ENCODE peak calls at places on chromosomes 1 and 21, in ten cellular contexts. One of them, this sample, is unnamed.

GRCh38 chr21:38527737-38528136 is 29.5 kb upstream of the ERG start:
- DNase-seq in K562: no peak
- DNase-seq in spleen: no peak
- DNase-seq in ovary: no peak
- DNase-seq in heart left ventricle: no peak
- DNase-seq in uterus: no peak
- DNase-seq in lower leg skin: no peak
- DNase-seq in IMR-90: no peak
- DNase-seq in HCT116: no peak
- DNase-seq in sigmoid colon: no peak
- DNase-seq in this sample: no peak

GRCh38 chr1:219066631-219067349 is 106.9 kb upstream of the LYPLAL1 start:
- DNase-seq in IMR-90: peak
- DNase-seq in ovary: no peak
- DNase-seq in lower leg skin: no peak
- DNase-seq in heart left ventricle: no peak
- DNase-seq in uterus: peak
- DNase-seq in spleen: no peak
- DNase-seq in K562: no peak
- DNase-seq in HCT116: peak
- DNase-seq in sigmoid colon: no peak
- DNase-seq in this sample: no peak

GRCh38 chr1:35655196-35655595 is 13.9 kb upstream of the PSMB2 start:
- DNase-seq in IMR-90: no peak
- DNase-seq in K562: no peak
- DNase-seq in heart left ventricle: no peak
- DNase-seq in HCT116: no peak
- DNase-seq in uterus: no peak
- DNase-seq in lower leg skin: peak
- DNase-seq in ovary: no peak
- DNase-seq in spleen: no peak
- DNase-seq in sigmoid colon: no peak
- DNase-seq in this sample: no peak

GRCh38 chr1:38029081-38029681 is 16.6 kb downstream of the UTP11 start:
- DNase-seq in sigmoid colon: peak
- DNase-seq in heart left ventricle: peak
- DNase-seq in HCT116: no peak
- DNase-seq in K562: peak
- DNase-seq in IMR-90: no peak
- DNase-seq in ovary: peak
- DNase-seq in spleen: no peak
- DNase-seq in lower leg skin: no peak
- DNase-seq in uterus: peak
- DNase-seq in this sample: peak

GRCh38 chr1:31502926-31503511 is 73.3 kb upstream of the TINAGL1 start:
- DNase-seq in HCT116: no peak
- DNase-seq in K562: no peak
- DNase-seq in sigmoid colon: no peak
- DNase-seq in heart left ventricle: no peak
- DNase-seq in lower leg skin: no peak
- DNase-seq in uterus: no peak
- DNase-seq in spleen: no peak
- DNase-seq in IMR-90: no peak
- DNase-seq in ovary: no peak
- DNase-seq in this sample: no peak

GRCh38 chr1:229781453-229781852 is 155.4 kb downstream of the URB2 start:
- DNase-seq in IMR-90: no peak
- DNase-seq in ovary: no peak
- DNase-seq in K562: no peak
- DNase-seq in lower leg skin: no peak
- DNase-seq in HCT116: peak
- DNase-seq in sigmoid colon: no peak
- DNase-seq in spleen: no peak
- DNase-seq in uterus: no peak
- DNase-seq in heart left ventricle: no peak
- DNase-seq in this sample: no peak

GRCh38 chr21:14722841-14723483 is 176.8 kb upstream of the SAMSN1 start:
- DNase-seq in IMR-90: no peak
- DNase-seq in uterus: no peak
- DNase-seq in spleen: no peak
- DNase-seq in lower leg skin: no peak
- DNase-seq in heart left ventricle: no peak
- DNase-seq in K562: no peak
- DNase-seq in HCT116: no peak
- DNase-seq in ovary: no peak
- DNase-seq in sigmoid colon: no peak
- DNase-seq in this sample: no peak

GRCh38 chr1:111628153-111628552 is 8.6 kb downstream of the RAP1A start:
- DNase-seq in K562: no peak
- DNase-seq in lower leg skin: no peak
- DNase-seq in uterus: no peak
- DNase-seq in spleen: no peak
- DNase-seq in heart left ventricle: no peak
- DNase-seq in ovary: no peak
- DNase-seq in sigmoid colon: no peak
- DNase-seq in IMR-90: no peak
- DNase-seq in HCT116: no peak
- DNase-seq in this sample: no peak

GRCh38 chr1:210635108-210635507 is 306.4 kb downstream of the HHAT start:
- DNase-seq in heart left ventricle: no peak
- DNase-seq in HCT116: no peak
- DNase-seq in lower leg skin: no peak
- DNase-seq in sigmoid colon: no peak
- DNase-seq in IMR-90: no peak
- DNase-seq in uterus: no peak
- DNase-seq in K562: no peak
- DNase-seq in ovary: no peak
- DNase-seq in spleen: no peak
- DNase-seq in this sample: no peak

GRCh38 chr1:236064674-236065508 is at the start of gene NID1:
- DNase-seq in spleen: peak
- DNase-seq in uterus: peak
- DNase-seq in ovary: peak
- DNase-seq in sigmoid colon: peak
- DNase-seq in HCT116: no peak
- DNase-seq in heart left ventricle: peak
- DNase-seq in K562: no peak
- DNase-seq in IMR-90: peak
- DNase-seq in lower leg skin: peak
- DNase-seq in this sample: peak

GRCh38 chr1:43978551-43979260 is at the start of gene B4GALT2:
- DNase-seq in sigmoid colon: no peak
- DNase-seq in spleen: peak
- DNase-seq in heart left ventricle: peak
- DNase-seq in uterus: peak
- DNase-seq in ovary: peak
- DNase-seq in HCT116: no peak
- DNase-seq in IMR-90: no peak
- DNase-seq in K562: peak
- DNase-seq in lower leg skin: no peak
- DNase-seq in this sample: peak

GRCh38 chr1:245298781-245299180 is 144.0 kb downstream of the KIF26B start:
- DNase-seq in uterus: no peak
- DNase-seq in IMR-90: no peak
- DNase-seq in spleen: no peak
- DNase-seq in HCT116: no peak
- DNase-seq in heart left ventricle: no peak
- DNase-seq in ovary: no peak
- DNase-seq in sigmoid colon: no peak
- DNase-seq in lower leg skin: no peak
- DNase-seq in K562: no peak
- DNase-seq in this sample: no peak

GRCh38 chr1:83499998-83500397 is 498.9 kb downstream of the TTLL7 start:
- DNase-seq in ovary: no peak
- DNase-seq in lower leg skin: no peak
- DNase-seq in spleen: no peak
- DNase-seq in IMR-90: no peak
- DNase-seq in uterus: no peak
- DNase-seq in K562: no peak
- DNase-seq in HCT116: no peak
- DNase-seq in heart left ventricle: no peak
- DNase-seq in sigmoid colon: no peak
- DNase-seq in this sample: no peak

GRCh38 chr1:31732343-31732742 is 28.5 kb upstream of the COL16A1 start:
- DNase-seq in lower leg skin: no peak
- DNase-seq in K562: no peak
- DNase-seq in uterus: no peak
- DNase-seq in HCT116: no peak
- DNase-seq in ovary: no peak
- DNase-seq in spleen: no peak
- DNase-seq in sigmoid colon: no peak
- DNase-seq in IMR-90: no peak
- DNase-seq in heart left ventricle: no peak
- DNase-seq in this sample: no peak

GRCh38 chr1:232571523-232571922 is 58.4 kb downstream of the SIPA1L2 start:
- DNase-seq in K562: no peak
- DNase-seq in IMR-90: peak
- DNase-seq in sigmoid colon: no peak
- DNase-seq in uterus: no peak
- DNase-seq in HCT116: no peak
- DNase-seq in ovary: no peak
- DNase-seq in spleen: no peak
- DNase-seq in heart left ventricle: no peak
- DNase-seq in lower leg skin: no peak
- DNase-seq in this sample: no peak

GRCh38 chr1:109425902-109426277 is 358 bp downstream of the PSMA5 start:
- DNase-seq in HCT116: no peak
- DNase-seq in lower leg skin: no peak
- DNase-seq in ovary: no peak
- DNase-seq in uterus: no peak
- DNase-seq in K562: no peak
- DNase-seq in heart left ventricle: peak
- DNase-seq in spleen: no peak
- DNase-seq in sigmoid colon: peak
- DNase-seq in IMR-90: peak
- DNase-seq in this sample: peak

GRCh38 chr1:199742547-199742946 is 285.0 kb upstream of the NR5A2 start:
- DNase-seq in HCT116: peak
- DNase-seq in lower leg skin: no peak
- DNase-seq in spleen: no peak
- DNase-seq in heart left ventricle: no peak
- DNase-seq in K562: no peak
- DNase-seq in sigmoid colon: no peak
- DNase-seq in IMR-90: peak
- DNase-seq in ovary: no peak
- DNase-seq in uterus: no peak
- DNase-seq in this sample: peak

GRCh38 chr1:107830546-107830945 is 134.4 kb downstream of the VAV3 start:
- DNase-seq in heart left ventricle: no peak
- DNase-seq in lower leg skin: no peak
- DNase-seq in IMR-90: no peak
- DNase-seq in K562: no peak
- DNase-seq in uterus: no peak
- DNase-seq in spleen: no peak
- DNase-seq in sigmoid colon: no peak
- DNase-seq in HCT116: no peak
- DNase-seq in ovary: no peak
- DNase-seq in this sample: no peak

GRCh38 chr1:198373376-198373775 is 167.1 kb downstream of the ATP6V1G3 start:
- DNase-seq in heart left ventricle: no peak
- DNase-seq in K562: no peak
- DNase-seq in ovary: no peak
- DNase-seq in uterus: no peak
- DNase-seq in HCT116: no peak
- DNase-seq in spleen: no peak
- DNase-seq in IMR-90: peak
- DNase-seq in sigmoid colon: no peak
- DNase-seq in lower leg skin: no peak
- DNase-seq in this sample: no peak

GRCh38 chr1:69315416-69315815 is 252.3 kb upstream of the LRRC7 start:
- DNase-seq in sigmoid colon: no peak
- DNase-seq in K562: no peak
- DNase-seq in uterus: no peak
- DNase-seq in ovary: no peak
- DNase-seq in lower leg skin: peak
- DNase-seq in heart left ventricle: no peak
- DNase-seq in spleen: no peak
- DNase-seq in IMR-90: no peak
- DNase-seq in HCT116: no peak
- DNase-seq in this sample: no peak
- TF ChIP-seq POLR2A in sigmoid colon: no peak
- TF ChIP-seq POLR2A in K562: no peak
- TF ChIP-seq POLR2A in uterus: no peak
- TF ChIP-seq POLR2A in ovary: no peak
- TF ChIP-seq POLR2A in lower leg skin: no peak
- TF ChIP-seq POLR2A in heart left ventricle: no peak
- TF ChIP-seq POLR2A in spleen: no peak
- TF ChIP-seq POLR2A in IMR-90: no peak
- TF ChIP-seq POLR2A in HCT116: no peak
- TF ChIP-seq POLR2A in this sample: no peak

GRCh38 chr1:150281758-150282557 is at the start of gene CIART:
- DNase-seq in IMR-90: peak
- DNase-seq in ovary: peak
- DNase-seq in sigmoid colon: peak
- DNase-seq in K562: peak
- DNase-seq in spleen: peak
- DNase-seq in lower leg skin: peak
- DNase-seq in HCT116: no peak
- DNase-seq in uterus: peak
- DNase-seq in heart left ventricle: peak
- DNase-seq in this sample: peak
- TF ChIP-seq POLR2A in IMR-90: peak
- TF ChIP-seq POLR2A in ovary: peak
- TF ChIP-seq POLR2A in sigmoid colon: peak
- TF ChIP-seq POLR2A in K562: no peak
- TF ChIP-seq POLR2A in spleen: no peak
- TF ChIP-seq POLR2A in lower leg skin: no peak
- TF ChIP-seq POLR2A in HCT116: no peak
- TF ChIP-seq POLR2A in uterus: peak
- TF ChIP-seq POLR2A in heart left ventricle: no peak
- TF ChIP-seq POLR2A in this sample: peak

GRCh38 chr1:159469921-159470595 is 30.5 kb downstream of the OR10J1 start:
- DNase-seq in sigmoid colon: no peak
- DNase-seq in IMR-90: no peak
- DNase-seq in heart left ventricle: no peak
- DNase-seq in spleen: no peak
- DNase-seq in ovary: no peak
- DNase-seq in HCT116: no peak
- DNase-seq in K562: no peak
- DNase-seq in uterus: no peak
- DNase-seq in lower leg skin: no peak
- DNase-seq in this sample: no peak
- TF ChIP-seq POLR2A in sigmoid colon: no peak
- TF ChIP-seq POLR2A in IMR-90: no peak
- TF ChIP-seq POLR2A in heart left ventricle: no peak
- TF ChIP-seq POLR2A in spleen: no peak
- TF ChIP-seq POLR2A in ovary: no peak
- TF ChIP-seq POLR2A in HCT116: no peak
- TF ChIP-seq POLR2A in K562: no peak
- TF ChIP-seq POLR2A in uterus: no peak
- TF ChIP-seq POLR2A in lower leg skin: no peak
- TF ChIP-seq POLR2A in this sample: no peak

DNA sequence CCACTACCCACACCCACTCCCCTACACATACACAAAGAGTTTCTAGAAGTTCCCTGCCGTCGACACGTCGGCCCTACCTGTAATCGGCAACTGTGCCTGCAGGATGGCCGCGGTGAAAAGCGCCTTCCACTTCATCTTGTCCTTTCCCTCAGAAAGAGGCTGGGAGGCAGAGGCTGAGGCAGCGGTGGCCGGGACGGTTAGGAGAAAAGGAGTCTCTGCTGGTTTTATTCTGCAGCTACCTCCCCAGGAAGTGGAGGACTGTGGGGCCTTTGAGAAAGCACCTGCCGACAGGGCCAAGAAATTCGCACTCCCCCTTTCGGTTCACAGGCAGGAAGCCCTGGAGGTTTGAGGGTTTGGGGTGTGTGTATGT is at the start of gene CD247:
- DNase-seq in IMR-90: no peak
- DNase-seq in heart left ventricle: no peak
- DNase-seq in HCT116: no peak
- DNase-seq in sigmoid colon: no peak
- DNase-seq in K562: no peak
- DNase-seq in lower leg skin: no peak
- DNase-seq in spleen: peak
- DNase-seq in ovary: no peak
- DNase-seq in uterus: no peak
- DNase-seq in this sample: no peak
- TF ChIP-seq POLR2A in IMR-90: no peak
- TF ChIP-seq POLR2A in heart left ventricle: no peak
- TF ChIP-seq POLR2A in HCT116: no peak
- TF ChIP-seq POLR2A in sigmoid colon: no peak
- TF ChIP-seq POLR2A in K562: no peak
- TF ChIP-seq POLR2A in lower leg skin: no peak
- TF ChIP-seq POLR2A in spleen: no peak
- TF ChIP-seq POLR2A in ovary: no peak
- TF ChIP-seq POLR2A in uterus: no peak
- TF ChIP-seq POLR2A in this sample: no peak

This sample was measured in H54.